ENCODE peak calls at places on chromosomes 13 and 19, in four cellular contexts. U is GM23338, D is lung, Y is endothelial cell of umbilical vein. S is an unnamed sample. For H3K4me1, the result is how much of the 10 kb centered on the place peaks cover.

GRCh38 chr13:103130681-103131210 is 64.5 kb upstream of the SLC10A2 start:
- DNase-seq in U (no peak), D (no peak), Y (no peak), S (no peak)

GRCh38 chr13:43329702-43330101 is 306.3 kb downstream of the DNAJC15 start:
- DNase-seq in U (peak), D (no peak), Y (peak), S (no peak)

GRCh38 chr19:1467512-1468273 is 11.3 kb downstream of the C19orf25 start:
- DNase-seq in U (no peak), D (no peak), Y (no peak), S (peak)

GRCh38 chr19:55670280-55671053 is 4.6 kb upstream of the EPN1 start:
- DNase-seq in U (no peak), D (no peak), Y (peak), S (peak)

GRCh38 chr13:106369091-106369490 is 166.4 kb downstream of the EFNB2 start:
- DNase-seq in U (no peak), D (no peak), Y (no peak), S (no peak)

GRCh38 chr13:71712988-71713653 is 153.9 kb downstream of the DACH1 start:
- DNase-seq in U (peak), D (no peak), Y (peak), S (no peak)

GRCh38 chr19:27759896-27760295 is 1453.1 kb downstream of the UQCRFS1 start:
- DNase-seq in U (no peak), D (no peak), Y (no peak), S (no peak)

GRCh38 chr19:36092566-36092965 is 18.4 kb upstream of the OVOL3 start:
- DNase-seq in U (no peak), D (no peak), Y (no peak), S (no peak)

GRCh38 chr13:104648291-104648690 is 1582.1 kb upstream of the SLC10A2 start:
- DNase-seq in U (no peak), D (no peak), Y (no peak), S (no peak)

GRCh38 chr13:78398743-78399410 is 204.5 kb downstream of the POU4F1 start:
- DNase-seq in U (no peak), D (no peak), Y (no peak), S (no peak)

GRCh38 chr13:20441879-20442278 is 83.8 kb downstream of the CRYL1 start:
- DNase-seq in U (peak), D (no peak), Y (no peak), S (no peak)

GRCh38 chr19:32824136-32824835 is 45.3 kb downstream of the SLC7A9 start:
- DNase-seq in U (no peak), D (no peak), Y (no peak), S (no peak)

GRCh38 chr19:2827840-2828489 is 8.3 kb downstream of the ZNF554 start:
- DNase-seq in U (no peak), D (no peak), Y (no peak), S (no peak)

GRCh38 chr19:17794731-17795494 is at the start of gene B3GNT3:
- DNase-seq in U (peak), D (peak), Y (no peak), S (peak)

GRCh38 chr13:111955412-111955769 is 111.6 kb upstream of the SOX1 start:
- DNase-seq in U (no peak), D (no peak), Y (no peak), S (no peak)

GRCh38 chr13:30143671-30144400 is 163.5 kb downstream of the KATNAL1 start:
- DNase-seq in U (no peak), D (no peak), Y (no peak), S (no peak)

GRCh38 chr19:2507109-2507508 is 31.2 kb downstream of the GADD45B start:
- DNase-seq in U (no peak), D (peak), Y (peak), S (no peak)

GRCh38 chr19:47406711-47407416 is 12.5 kb downstream of the MEIS3 start:
- DNase-seq in U (peak), D (no peak), Y (no peak), S (no peak)

GRCh38 chr13:98970293-98970692 is 7.6 kb downstream of the DOCK9 start:
- DNase-seq in U (no peak), D (peak), Y (no peak), S (no peak)

GRCh38 chr19:49801966-49802661 is 11.0 kb downstream of the FUZ start:
- DNase-seq in U (peak), D (peak), Y (peak), S (peak)
- TF ChIP-seq CTCF in U (no peak), D (no peak), Y (no peak), S (peak)

GRCh38 chr13:113342820-113343691 is 20.9 kb downstream of the GRTP1 start:
- DNase-seq in U (no peak), D (no peak), Y (no peak), S (peak)
- H3K4me1 ChIP-seq in U (under half), D (under half), Y (under half), S (under half)

GRCh38 chr19:54412877-54413276 is 2.4 kb upstream of the TTYH1 start:
- DNase-seq in U (no peak), D (no peak), Y (no peak), S (no peak)

GRCh38 chr19:54415901-54416621 is 797 bp downstream of the TTYH1 start:
- DNase-seq in U (no peak), D (no peak), Y (no peak), S (no peak)

GRCh38 chr19:54414156-54414555 is 1.1 kb upstream of the TTYH1 start:
- DNase-seq in U (no peak), D (no peak), Y (no peak), S (no peak)

GRCh38 chr19:54416695-54417491 is 1.6 kb downstream of the TTYH1 start:
- DNase-seq in U (peak), D (no peak), Y (no peak), S (peak)

DNA sequence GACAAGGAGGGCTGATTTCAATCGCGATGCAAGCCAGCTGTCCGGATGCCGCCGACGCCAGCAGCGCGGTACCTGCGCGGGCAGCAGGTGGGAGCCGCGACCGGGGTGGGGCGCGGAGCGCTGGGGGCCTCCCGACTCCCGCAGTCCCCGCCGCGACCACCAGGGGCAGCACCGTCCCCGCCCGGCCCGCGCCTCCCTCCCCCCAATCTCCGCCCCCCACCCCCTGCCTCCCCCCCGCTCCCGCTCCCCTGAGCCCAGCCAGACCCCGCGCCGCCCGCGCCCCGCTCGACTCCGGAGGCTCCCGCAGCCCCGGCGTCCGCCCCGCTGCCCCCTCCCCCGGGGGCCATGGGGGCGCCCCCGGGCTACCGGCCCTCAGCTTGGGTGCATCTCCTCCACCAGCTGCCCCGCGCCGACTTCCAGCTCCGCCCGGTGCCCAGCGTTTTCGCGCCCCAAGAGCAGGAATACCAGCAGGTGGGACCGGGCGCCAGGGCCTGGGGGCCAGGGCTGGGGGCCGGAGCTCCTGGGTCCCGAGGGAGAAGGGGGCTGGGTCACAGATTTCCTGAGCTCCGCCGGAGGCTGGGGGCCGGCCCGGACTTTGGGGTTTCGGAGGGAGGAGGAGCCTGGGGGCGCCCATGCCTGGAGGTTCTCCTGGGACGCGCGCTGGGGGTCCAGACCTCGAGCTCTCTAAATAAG is at the start of gene TTYH1:
- DNase-seq in U (peak), D (no peak), Y (no peak), S (peak)
- TF ChIP-seq CTCF in U (no peak), D (no peak), Y (peak), S (no peak)

GRCh38 chr19:15252398-15253018 is 20.3 kb upstream of the EPHX3 start:
- DNase-seq in U (peak), D (no peak), Y (peak), S (peak)
- H3K4me1 ChIP-seq in U (under half), D (under half), Y (under half), S (under half)

GRCh38 chr13:33285420-33286124 is at the start of gene STARD13:
- DNase-seq in U (peak), D (peak), Y (peak), S (peak)
- TF ChIP-seq CTCF in U (no peak), D (peak), Y (peak), S (peak)

GRCh38 chr13:77383097-77383496 is 56.2 kb upstream of the MYCBP2 start:
- DNase-seq in U (peak), D (no peak), Y (no peak), S (no peak)
- H3K4me1 ChIP-seq in U (under half), D (under half), Y (under half), S (under half)

GRCh38 chr19:50795665-50796073 is 5.5 kb downstream of the ACP4 start:
- DNase-seq in U (no peak), D (no peak), Y (no peak), S (no peak)

GRCh38 chr19:50793558-50794065 is 3.4 kb downstream of the ACP4 start:
- DNase-seq in U (no peak), D (no peak), Y (no peak), S (no peak)

GRCh38 chr19:50794778-50795664 is 4.8 kb downstream of the ACP4 start:
- DNase-seq in U (peak), D (no peak), Y (no peak), S (no peak)

GRCh38 chr19:50792852-50793250 is 2.6 kb downstream of the ACP4 start:
- DNase-seq in U (no peak), D (no peak), Y (no peak), S (no peak)

DNA sequence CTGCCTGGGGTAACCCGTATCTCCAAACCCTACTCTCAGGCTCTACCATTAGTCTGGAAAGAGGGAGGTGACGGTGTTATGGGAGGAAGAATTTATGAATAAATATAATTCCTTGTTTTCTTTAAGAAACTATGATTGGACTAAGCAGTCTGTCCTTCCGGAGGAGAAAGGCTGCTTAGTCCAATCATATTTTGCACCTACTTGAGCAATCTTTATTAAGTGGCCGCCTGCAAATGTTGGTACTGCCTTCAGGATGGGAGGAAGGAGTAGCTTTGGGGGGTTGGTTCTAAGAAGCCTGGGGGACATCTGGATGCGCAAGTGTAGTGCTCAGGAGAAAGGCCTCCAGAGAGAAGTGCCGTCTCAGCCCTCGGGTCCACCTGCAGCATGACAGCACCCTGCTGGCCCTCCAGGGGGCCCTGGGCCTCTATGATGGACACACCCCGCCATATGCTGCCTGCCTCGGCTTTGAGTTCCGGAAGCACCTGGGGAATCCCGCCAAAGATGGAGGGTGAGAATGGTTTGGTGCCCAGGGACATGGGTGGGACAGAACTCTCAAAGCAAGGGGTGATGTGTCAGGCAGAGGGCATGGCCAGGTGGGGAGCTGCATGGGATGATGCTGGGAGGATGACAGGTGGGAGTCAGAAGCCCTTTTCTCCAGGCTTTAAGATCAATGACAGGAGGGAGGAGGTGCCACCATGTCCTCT is 4.0 kb downstream of the ACP4 start:
- DNase-seq in U (no peak), D (no peak), Y (no peak), S (no peak)
- TF ChIP-seq CTCF in U (no peak), D (no peak), Y (no peak), S (no peak)

DNA sequence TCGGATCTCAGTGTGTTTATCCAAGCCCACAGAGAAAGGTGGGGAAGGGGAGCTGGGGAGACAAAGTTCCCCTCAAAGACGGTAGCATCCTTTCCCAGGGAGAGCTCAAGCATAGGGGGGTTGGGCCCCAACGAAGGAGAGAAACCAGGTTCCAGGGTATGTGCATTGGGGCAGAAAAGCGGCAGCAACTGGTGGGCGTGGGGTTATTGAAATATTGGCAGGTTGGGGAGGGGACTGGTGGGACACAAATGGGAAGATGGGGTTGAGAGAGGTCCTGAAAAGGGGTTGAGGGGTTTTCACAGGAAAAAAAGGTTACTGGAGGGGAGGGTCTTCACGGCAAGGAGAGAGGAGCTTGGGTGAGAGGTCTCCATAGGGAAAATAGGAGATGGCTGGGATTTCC is 1.0 kb downstream of the ASF1B start:
- DNase-seq in U (no peak), D (no peak), Y (no peak), S (no peak)
- H3K4me1 ChIP-seq in U (under half), D (under half), Y (under half), S (under half)

S was measured in kidney.